ENCODE peak calls at places on chromosomes 3 and 15, in four cellular contexts. S, N, Q and I are unnamed samples. For H3K4me1, the result is how much of the 10 kb centered on the place peaks cover.

GRCh38 chr3:128994173-128994512 is 267 bp upstream of the CFAP92 start:
- DNase-seq in S (no peak), Q (no peak), N (no peak), I (no peak)

GRCh38 chr3:40211579-40211978 is 97.9 kb upstream of the EIF1B start:
- DNase-seq in Q (no peak), N (no peak), S (no peak), I (no peak)

GRCh38 chr3:97778152-97778551 is 13.6 kb downstream of the ARL6 start:
- DNase-seq in S (no peak), N (no peak), Q (no peak), I (no peak)

GRCh38 chr3:78360849-78361248 is 1321.0 kb downstream of the ROBO2 start:
- DNase-seq in Q (no peak), S (no peak), N (no peak), I (no peak)

GRCh38 chr3:4736284-4736861 is 242.9 kb upstream of the BHLHE40 start:
- DNase-seq in Q (peak), S (no peak), N (peak), I (no peak)

GRCh38 chr3:53473422-53473821 is 21.0 kb upstream of the CACNA1D start:
- DNase-seq in Q (no peak), N (no peak), S (no peak), I (no peak)

GRCh38 chr15:31346367-31347066 is 19.9 kb downstream of the KLF13 start:
- DNase-seq in Q (peak), N (no peak), S (no peak), I (no peak)

GRCh38 chr3:187064210-187065115 is 74.8 kb downstream of the RPL39L start:
- DNase-seq in S (no peak), Q (no peak), N (peak), I (no peak)

GRCh38 chr15:63615935-63616334 is 18.7 kb downstream of the FBXL22 start:
- DNase-seq in N (no peak), S (no peak), Q (no peak), I (no peak)

GRCh38 chr3:193816656-193817311 is 223.8 kb downstream of the OPA1 start:
- DNase-seq in Q (peak), S (peak), N (peak), I (peak)

GRCh38 chr3:13419356-13420050 is 619 bp downstream of the NUP210 start:
- DNase-seq in Q (peak), S (no peak), N (no peak), I (peak)

GRCh38 chr3:13414040-13414729 is 5.9 kb downstream of the NUP210 start:
- DNase-seq in S (no peak), Q (peak), N (no peak), I (no peak)

GRCh38 chr3:13415236-13416001 is 4.7 kb downstream of the NUP210 start:
- DNase-seq in N (no peak), S (no peak), Q (no peak), I (no peak)

GRCh38 chr3:13420051-13420816 is at the start of gene NUP210:
- DNase-seq in N (no peak), S (no peak), Q (peak), I (peak)

GRCh38 chr3:13416002-13416793 is 3.9 kb downstream of the NUP210 start:
- DNase-seq in S (no peak), Q (no peak), N (no peak), I (no peak)
- TF ChIP-seq CTCF in S (no peak), Q (no peak), N (peak), I (peak)

GRCh38 chr3:11643212-11644087 is at the start of gene VGLL4:
- DNase-seq in S (peak), N (peak), Q (peak), I (peak)

GRCh38 chr3:11642455-11643162 is 1.1 kb downstream of the VGLL4 start:
- DNase-seq in N (peak), S (peak), Q (peak), I (peak)

GRCh38 chr3:11641316-11641682 is 2.4 kb downstream of the VGLL4 start:
- DNase-seq in N (no peak), Q (no peak), S (no peak), I (no peak)

GRCh38 chr3:11640009-11640673 is 3.6 kb downstream of the VGLL4 start:
- DNase-seq in S (no peak), Q (no peak), N (no peak), I (no peak)

GRCh38 chr3:11641683-11642407 is 1.9 kb downstream of the VGLL4 start:
- DNase-seq in S (no peak), Q (no peak), N (peak), I (no peak)
- H3K4me3 ChIP-seq in S (peak), Q (peak), N (peak), I (peak)

GRCh38 chr15:100764778-100765457 is 114.7 kb upstream of the ALDH1A3 start:
- DNase-seq in Q (no peak), N (peak), S (peak), I (no peak)

GRCh38 chr15:100763764-100764750 is 115.6 kb upstream of the ALDH1A3 start:
- DNase-seq in N (no peak), Q (no peak), S (peak), I (peak)

GRCh38 chr15:100761253-100761935 is 118.2 kb upstream of the ALDH1A3 start:
- DNase-seq in S (peak), Q (no peak), N (no peak), I (no peak)

GRCh38 chr15:100762289-100762688 is 117.3 kb upstream of the ALDH1A3 start:
- DNase-seq in S (peak), N (no peak), Q (no peak), I (no peak)

DNA sequence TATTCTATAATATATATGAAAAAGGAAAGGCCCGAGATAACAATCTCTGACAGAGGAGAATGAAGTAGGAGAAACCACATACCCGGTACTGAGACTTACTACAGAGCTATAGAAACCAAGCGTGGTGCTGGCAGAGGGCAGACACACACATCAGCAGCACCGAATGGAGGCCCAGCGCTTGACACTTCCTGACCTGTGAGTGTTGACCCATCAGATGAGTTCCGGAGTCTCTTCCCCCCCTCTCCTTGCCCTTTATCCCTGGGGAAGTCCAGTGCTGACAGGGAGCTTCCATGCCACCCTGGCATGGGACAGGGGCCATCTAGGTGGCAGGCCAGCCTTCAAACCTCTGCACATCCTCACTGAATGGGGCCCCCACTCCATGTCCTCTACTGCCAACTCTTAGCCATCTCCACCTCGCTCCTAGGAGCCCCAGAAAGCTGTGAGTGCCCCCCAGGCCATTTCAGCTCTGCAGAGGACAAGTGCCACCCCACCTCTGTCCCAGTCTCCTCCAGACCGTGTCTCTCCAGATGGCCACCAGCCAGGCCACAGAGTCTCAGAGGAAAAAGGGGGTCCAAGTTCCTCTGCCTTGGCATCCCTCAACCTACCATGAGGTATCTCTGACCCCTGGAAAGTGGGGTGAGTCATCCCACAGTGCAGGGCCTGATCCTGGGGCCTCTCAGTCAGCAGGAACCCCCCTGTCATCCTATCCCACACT is 116.6 kb upstream of the ALDH1A3 start:
- DNase-seq in N (no peak), S (no peak), Q (peak), I (no peak)
- H3K4me1 ChIP-seq in N (under half), S (under half), Q (under half), I (under half)

GRCh38 chr3:84510007-84510406 is 448.8 kb upstream of the CADM2 start:
- DNase-seq in Q (no peak), N (no peak), S (no peak), I (no peak)
- TF ChIP-seq CTCF in Q (no peak), N (no peak), S (no peak), I (no peak)